ENCODE peak calls at places on chromosomes 6 and 20, in four cellular contexts. B is pancreas, S is sigmoid colon, O is psoas muscle. H is an unnamed sample. For H3K4me1, the result is how much of the 10 kb centered on the place peaks cover.

GRCh38 chr6:72446427-72446826 is 175.4 kb upstream of the KCNQ5 start:
- DNase-seq in B (no peak), O (no peak), S (no peak), H (no peak)

GRCh38 chr20:46770330-46771194 is 61.1 kb downstream of the SLC2A10 start:
- DNase-seq in S (no peak), O (no peak), B (no peak), H (no peak)

GRCh38 chr6:45972795-45973503 is 42.7 kb downstream of the CLIC5 start:
- DNase-seq in S (no peak), O (no peak), B (no peak), H (no peak)

GRCh38 chr6:498795-499231 is 107.3 kb downstream of the IRF4 start:
- DNase-seq in S (no peak), O (no peak), B (no peak), H (no peak)

GRCh38 chr6:52752310-52752709 is 11.0 kb downstream of the GSTA2 start:
- DNase-seq in O (no peak), S (no peak), B (no peak), H (no peak)

GRCh38 chr6:160995271-160995670 is 3.7 kb downstream of the MAP3K4 start:
- DNase-seq in S (no peak), O (no peak), B (no peak), H (no peak)

GRCh38 chr6:57147955-57148858 is 23.9 kb upstream of the BAG2 start:
- DNase-seq in O (no peak), B (no peak), S (no peak), H (no peak)

GRCh38 chr6:41655706-41656668 is 17.7 kb downstream of the MDFI start:
- DNase-seq in O (no peak), B (no peak), S (peak), H (no peak)

GRCh38 chr6:35318200-35318844 is 20.7 kb downstream of the DEF6 start:
- DNase-seq in S (peak), B (peak), O (peak), H (peak)

GRCh38 chr6:40778186-40778585 is 191.0 kb upstream of the LRFN2 start:
- DNase-seq in B (no peak), S (no peak), O (no peak), H (no peak)

GRCh38 chr6:142871910-142872331 is 73.1 kb downstream of the HIVEP2 start:
- DNase-seq in B (no peak), O (no peak), S (no peak), H (no peak)

GRCh38 chr20:20002101-20002998 is 14.8 kb upstream of the NAA20 start:
- DNase-seq in S (no peak), B (no peak), O (no peak), H (no peak)

DNA sequence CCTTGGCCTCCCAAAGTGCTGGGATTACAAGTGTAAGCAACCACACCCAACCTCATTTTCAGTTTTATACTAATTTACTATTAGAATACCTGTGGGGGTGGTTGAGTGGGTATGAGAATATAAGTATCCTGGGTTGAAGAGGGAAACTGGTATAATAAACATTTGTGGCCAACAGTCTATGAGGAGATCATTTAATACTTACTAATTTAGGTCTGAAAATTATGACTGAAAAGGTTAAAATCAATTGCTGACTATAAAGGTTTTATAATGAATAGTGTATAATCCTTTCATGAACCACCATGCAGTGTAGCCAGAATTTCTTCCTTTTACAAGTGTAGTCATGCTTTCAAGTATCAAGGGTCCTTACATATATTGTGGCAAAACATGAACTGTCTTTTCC is 11.1 kb downstream of the ASF1A start:
- DNase-seq in B (no peak), S (no peak), O (no peak), H (no peak)
- H3K4me3 ChIP-seq in B (no peak), S (no peak), O (no peak), H (no peak)

GRCh38 chr6:36594029-36594815 is at the start of gene SRSF3:
- DNase-seq in S (peak), O (peak), B (peak), H (peak)
- TF ChIP-seq CTCF in S (peak), O (peak), B (peak), H (peak)

DNA sequence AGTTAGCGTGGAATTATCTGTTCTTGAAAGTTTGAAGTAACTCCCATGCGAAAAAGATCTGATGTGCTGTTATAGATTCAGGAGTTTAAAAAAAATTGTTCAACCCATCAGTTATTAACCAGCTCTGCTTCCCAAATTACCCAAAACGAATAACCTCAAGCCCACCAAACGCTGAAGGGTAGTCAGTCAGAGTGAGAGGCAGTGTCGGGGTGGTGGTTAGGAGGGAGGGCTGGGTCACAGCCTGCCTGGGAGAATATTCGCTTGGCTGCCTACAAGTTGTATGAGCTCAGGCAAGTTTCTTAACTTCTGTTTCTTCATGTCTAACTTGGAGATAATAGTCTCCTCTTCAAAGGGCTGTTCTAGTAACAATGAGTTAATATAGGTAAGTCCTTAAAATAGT is 114.6 kb downstream of the JPH2 start:
- DNase-seq in S (no peak), B (no peak), O (peak), H (no peak)
- H3K4me1 ChIP-seq in S (under half), B (under half), O (under half), H (under half)

DNA sequence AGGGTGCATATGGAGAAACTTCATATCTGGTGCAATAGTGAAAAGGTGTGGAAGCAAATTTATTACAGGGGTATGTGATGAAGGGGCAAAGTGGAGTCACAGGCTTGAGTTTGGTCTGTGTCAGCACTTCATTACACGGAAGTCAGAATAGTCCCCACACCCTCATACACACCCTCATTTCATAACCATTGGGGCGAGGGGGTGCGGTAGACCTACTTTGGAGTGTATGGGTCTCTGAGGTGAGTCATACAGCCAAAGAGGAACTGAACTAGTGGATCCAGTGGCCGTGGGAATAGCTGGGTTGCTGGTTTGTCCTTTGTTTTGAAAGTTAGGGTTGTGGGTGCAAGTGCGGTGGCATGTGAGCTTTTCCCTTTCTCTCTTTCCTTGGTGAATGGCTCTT is 3.3 kb downstream of the TM9SF4 start:
- DNase-seq in S (no peak), O (no peak), B (no peak), H (peak)
- H3K4me3 ChIP-seq in S (no peak), O (no peak), B (no peak), H (no peak)

GRCh38 chr6:7107578-7108195 is at the start of gene RREB1:
- DNase-seq in S (peak), O (peak), B (peak), H (peak)

GRCh38 chr6:7104752-7105151 is 3.0 kb upstream of the RREB1 start:
- DNase-seq in B (no peak), O (no peak), S (no peak), H (no peak)

GRCh38 chr6:7106215-7106751 is 1.5 kb upstream of the RREB1 start:
- DNase-seq in B (no peak), O (no peak), S (no peak), H (no peak)

GRCh38 chr6:7108196-7108963 is 619 bp downstream of the RREB1 start:
- DNase-seq in O (peak), B (peak), S (peak), H (peak)

DNA sequence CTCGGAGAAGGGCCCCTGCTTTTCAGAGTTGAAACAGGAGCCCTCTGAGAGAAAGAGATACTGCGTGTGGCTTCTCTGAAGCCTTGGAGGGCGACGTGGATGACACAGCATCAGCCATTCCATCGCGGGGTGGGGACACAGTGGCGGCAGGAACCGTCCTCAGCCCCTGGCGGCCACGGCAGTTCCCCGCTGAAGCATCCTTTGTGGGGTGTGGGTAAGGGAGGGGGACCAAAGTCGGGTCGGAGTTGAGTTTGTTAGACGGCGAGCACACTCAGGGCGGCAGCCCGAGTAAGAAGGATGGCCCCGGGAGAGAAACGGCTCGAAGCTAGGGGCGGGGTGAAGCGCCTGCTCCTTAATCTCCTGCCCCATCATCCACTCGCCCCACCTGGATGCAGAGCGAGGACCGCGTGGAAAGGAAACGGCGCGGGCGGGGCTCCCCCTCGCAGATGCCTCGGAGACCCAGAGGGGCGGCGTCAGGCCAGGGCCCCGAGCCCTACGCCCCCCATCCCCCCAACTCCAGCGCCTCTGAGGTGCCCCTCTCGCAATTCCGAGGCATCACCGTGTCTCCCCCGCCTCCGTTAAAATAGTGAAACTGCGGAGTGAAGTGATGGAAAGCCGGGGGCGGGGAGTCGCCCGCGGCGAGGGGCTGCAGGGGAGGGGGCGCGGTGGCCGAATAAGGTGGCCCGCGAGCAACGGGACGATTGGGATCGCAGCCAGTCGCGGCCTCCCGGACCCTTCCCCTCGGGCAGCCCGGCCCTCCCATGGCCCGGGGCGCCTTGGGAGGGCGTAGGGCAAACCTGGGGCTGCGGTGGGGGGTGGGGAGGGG is 796 bp upstream of the RREB1 start:
- DNase-seq in B (peak), S (peak), O (peak), H (peak)
- TF ChIP-seq CTCF in B (no peak), S (peak), O (no peak), H (no peak)

GRCh38 chr6:44120692-44121443 is 6.4 kb downstream of the MRPL14 start:
- DNase-seq in S (no peak), B (no peak), O (no peak), H (no peak)

GRCh38 chr6:44119704-44120262 is 7.5 kb downstream of the MRPL14 start:
- DNase-seq in B (no peak), O (no peak), S (no peak), H (no peak)

GRCh38 chr6:44115866-44116265 is 11.4 kb downstream of the MRPL14 start:
- DNase-seq in B (no peak), S (no peak), O (no peak), H (no peak)

GRCh38 chr6:44116643-44117382 is 10.4 kb downstream of the MRPL14 start:
- DNase-seq in S (no peak), O (no peak), B (no peak), H (no peak)

GRCh38 chr6:44117397-44118128 is 9.7 kb downstream of the MRPL14 start:
- DNase-seq in O (no peak), S (no peak), B (no peak), H (no peak)
- H3K4me1 ChIP-seq in O (half or more), S (under half), B (under half), H (under half)

DNA sequence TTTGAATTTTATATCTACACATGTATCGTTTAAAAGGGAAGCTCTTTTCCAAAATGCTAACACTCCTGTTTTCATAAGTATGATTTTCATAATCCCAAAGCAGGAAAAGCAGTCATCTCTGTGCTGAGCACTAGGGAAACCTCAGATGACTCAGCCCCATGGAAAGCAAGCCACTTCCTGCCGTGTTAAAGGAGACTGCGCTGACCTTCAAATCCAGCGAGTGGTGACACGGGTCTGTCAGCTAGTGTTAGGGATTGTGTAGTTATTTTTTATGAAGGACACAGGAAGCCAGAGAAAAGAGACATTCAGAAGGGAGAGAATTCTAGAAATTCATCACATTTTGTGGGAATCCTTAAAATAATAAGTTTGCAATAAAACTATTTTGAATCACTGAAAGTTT is 57.0 kb upstream of the CD93 start:
- DNase-seq in O (peak), S (peak), B (no peak), H (no peak)
- H3K4me3 ChIP-seq in O (no peak), S (no peak), B (no peak), H (no peak)

DNA sequence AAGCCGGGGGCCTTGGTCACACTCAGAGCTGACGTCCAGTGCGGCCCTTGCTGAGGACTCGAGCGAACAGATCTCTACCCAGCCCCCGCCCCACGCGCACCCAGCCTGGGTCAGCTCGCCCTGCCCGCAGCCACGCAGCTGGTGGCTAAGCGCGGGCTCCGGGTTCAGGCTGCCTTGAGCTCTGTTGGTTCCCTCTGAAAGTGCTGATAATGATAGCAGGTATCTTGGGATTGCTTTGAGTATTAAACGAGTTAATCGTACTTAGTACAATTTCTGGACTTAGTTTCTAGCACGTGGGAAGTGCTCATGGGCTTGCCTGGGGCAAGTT is 88.1 kb upstream of the TGM3 start:
- DNase-seq in B (no peak), O (no peak), S (no peak), H (no peak)
- TF ChIP-seq CTCF in B (no peak), O (no peak), S (no peak), H (no peak)